ENCODE peak calls at places on chromosome 1, in six cellular contexts. One of them, this sample, is unnamed.

GRCh38 chr1:83882906-83883305 is 116.0 kb downstream of the TTLL7 start:
- DNase-seq in H9: peak
- DNase-seq in mesenchymal stem cell: peak
- DNase-seq in trophoblast cell: peak
- DNase-seq in H1: no peak
- DNase-seq in IMR-90: peak
- DNase-seq in this sample: no peak

GRCh38 chr1:174191255-174191906 is 32.1 kb downstream of the RABGAP1L start:
- DNase-seq in IMR-90: peak
- DNase-seq in H9: no peak
- DNase-seq in trophoblast cell: peak
- DNase-seq in H1: no peak
- DNase-seq in mesenchymal stem cell: no peak
- DNase-seq in this sample: no peak

GRCh38 chr1:169193191-169193850 is 86.8 kb downstream of the ATP1B1 start:
- DNase-seq in H9: no peak
- DNase-seq in IMR-90: peak
- DNase-seq in mesenchymal stem cell: no peak
- DNase-seq in H1: no peak
- DNase-seq in trophoblast cell: no peak
- DNase-seq in this sample: no peak

GRCh38 chr1:88768816-88769215 is 84.7 kb downstream of the PKN2 start:
- DNase-seq in H9: no peak
- DNase-seq in H1: no peak
- DNase-seq in IMR-90: no peak
- DNase-seq in trophoblast cell: peak
- DNase-seq in mesenchymal stem cell: no peak
- DNase-seq in this sample: no peak

GRCh38 chr1:224380003-224380402 is 23.3 kb downstream of the CNIH4 start:
- DNase-seq in IMR-90: no peak
- DNase-seq in mesenchymal stem cell: no peak
- DNase-seq in H1: no peak
- DNase-seq in trophoblast cell: no peak
- DNase-seq in H9: no peak
- DNase-seq in this sample: no peak

GRCh38 chr1:70134148-70134547 is 71.2 kb downstream of the LRRC40 start:
- DNase-seq in trophoblast cell: no peak
- DNase-seq in H1: no peak
- DNase-seq in IMR-90: no peak
- DNase-seq in mesenchymal stem cell: peak
- DNase-seq in H9: no peak
- DNase-seq in this sample: no peak

GRCh38 chr1:159140474-159140873 is 30.9 kb upstream of the CADM3 start:
- DNase-seq in H1: no peak
- DNase-seq in H9: no peak
- DNase-seq in IMR-90: no peak
- DNase-seq in mesenchymal stem cell: no peak
- DNase-seq in trophoblast cell: no peak
- DNase-seq in this sample: no peak

GRCh38 chr1:163315773-163316374 is 5.9 kb upstream of the NUF2 start:
- DNase-seq in H1: no peak
- DNase-seq in H9: no peak
- DNase-seq in mesenchymal stem cell: peak
- DNase-seq in IMR-90: peak
- DNase-seq in trophoblast cell: peak
- DNase-seq in this sample: peak

GRCh38 chr1:160428655-160429054 is 28.3 kb downstream of the VANGL2 start:
- DNase-seq in mesenchymal stem cell: peak
- DNase-seq in IMR-90: peak
- DNase-seq in H1: no peak
- DNase-seq in trophoblast cell: peak
- DNase-seq in H9: no peak
- DNase-seq in this sample: no peak

GRCh38 chr1:34858901-34859441 is 578 bp downstream of the SMIM12 start:
- DNase-seq in IMR-90: peak
- DNase-seq in H9: no peak
- DNase-seq in H1: no peak
- DNase-seq in mesenchymal stem cell: peak
- DNase-seq in trophoblast cell: peak
- DNase-seq in this sample: no peak

GRCh38 chr1:59204001-59204400 is 92.9 kb upstream of the FGGY start:
- DNase-seq in trophoblast cell: no peak
- DNase-seq in mesenchymal stem cell: peak
- DNase-seq in H1: no peak
- DNase-seq in H9: no peak
- DNase-seq in IMR-90: peak
- DNase-seq in this sample: no peak

GRCh38 chr1:3065797-3066196 is 3.2 kb upstream of the PRDM16 start:
- DNase-seq in IMR-90: no peak
- DNase-seq in trophoblast cell: no peak
- DNase-seq in H1: no peak
- DNase-seq in mesenchymal stem cell: no peak
- DNase-seq in H9: no peak
- DNase-seq in this sample: no peak

GRCh38 chr1:178645157-178645825 is 79.8 kb upstream of the RALGPS2 start:
- DNase-seq in H9: no peak
- DNase-seq in trophoblast cell: no peak
- DNase-seq in mesenchymal stem cell: no peak
- DNase-seq in IMR-90: peak
- DNase-seq in H1: no peak
- DNase-seq in this sample: peak

GRCh38 chr1:1946540-1946939 is 27.5 kb upstream of the TMEM52 start:
- DNase-seq in IMR-90: peak
- DNase-seq in trophoblast cell: no peak
- DNase-seq in H1: no peak
- DNase-seq in H9: no peak
- DNase-seq in mesenchymal stem cell: no peak
- DNase-seq in this sample: no peak

GRCh38 chr1:6580119-6580587 is 359 bp downstream of the ZBTB48 start:
- DNase-seq in mesenchymal stem cell: no peak
- DNase-seq in H9: no peak
- DNase-seq in H1: no peak
- DNase-seq in trophoblast cell: no peak
- DNase-seq in IMR-90: no peak
- DNase-seq in this sample: no peak

GRCh38 chr1:36411674-36412648 is 14.3 kb upstream of the LSM10 start:
- DNase-seq in IMR-90: peak
- DNase-seq in H9: peak
- DNase-seq in H1: no peak
- DNase-seq in trophoblast cell: peak
- DNase-seq in mesenchymal stem cell: peak
- DNase-seq in this sample: no peak

GRCh38 chr1:228375578-228376261 is 30.9 kb downstream of the TRIM11 start:
- DNase-seq in mesenchymal stem cell: no peak
- DNase-seq in H9: no peak
- DNase-seq in trophoblast cell: no peak
- DNase-seq in H1: no peak
- DNase-seq in IMR-90: no peak
- DNase-seq in this sample: no peak

GRCh38 chr1:116911166-116911553 is 1.4 kb downstream of the PTGFRN start:
- DNase-seq in mesenchymal stem cell: peak
- DNase-seq in IMR-90: no peak
- DNase-seq in H1: no peak
- DNase-seq in trophoblast cell: no peak
- DNase-seq in H9: no peak
- DNase-seq in this sample: no peak
- H2AFZ ChIP-seq in mesenchymal stem cell: no peak
- H2AFZ ChIP-seq in IMR-90: no peak
- H2AFZ ChIP-seq in H1: peak
- H2AFZ ChIP-seq in trophoblast cell: no peak
- H2AFZ ChIP-seq in H9: no peak
- H2AFZ ChIP-seq in this sample: peak

DNA sequence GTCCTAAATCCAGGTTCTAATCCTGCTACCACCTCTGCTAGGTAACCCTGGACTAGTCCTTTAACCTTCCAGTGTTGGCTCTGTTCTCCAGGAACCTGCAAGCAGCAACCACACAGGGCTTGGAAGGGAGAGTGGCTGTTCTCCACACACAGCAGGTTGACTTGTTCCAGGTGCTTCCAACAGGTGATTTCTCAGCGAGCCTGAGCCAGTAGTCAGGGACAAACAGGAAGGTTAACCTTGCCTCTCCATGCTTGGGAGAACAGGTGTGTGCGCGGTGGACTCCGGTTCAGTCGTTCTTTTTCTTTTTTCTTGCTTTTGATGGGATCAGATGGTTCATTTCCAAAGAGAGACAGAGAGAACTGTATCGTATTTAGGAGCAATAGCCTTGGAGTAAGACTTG is 808 bp upstream of the CACHD1 start:
- DNase-seq in H1: no peak
- DNase-seq in trophoblast cell: no peak
- DNase-seq in H9: peak
- DNase-seq in mesenchymal stem cell: no peak
- DNase-seq in IMR-90: no peak
- DNase-seq in this sample: no peak
- H3K27ac ChIP-seq in H1: no peak
- H3K27ac ChIP-seq in trophoblast cell: no peak
- H3K27ac ChIP-seq in H9: no peak
- H3K27ac ChIP-seq in mesenchymal stem cell: no peak
- H3K27ac ChIP-seq in IMR-90: no peak
- H3K27ac ChIP-seq in this sample: no peak

GRCh38 chr1:27234054-27234882 is at the start of gene WDTC1:
- DNase-seq in IMR-90: peak
- DNase-seq in mesenchymal stem cell: peak
- DNase-seq in trophoblast cell: peak
- DNase-seq in H1: peak
- DNase-seq in H9: peak
- DNase-seq in this sample: peak
- H3K18ac ChIP-seq in IMR-90: no peak
- H3K18ac ChIP-seq in mesenchymal stem cell: peak
- H3K18ac ChIP-seq in trophoblast cell: peak
- H3K18ac ChIP-seq in H1: no peak
- H3K18ac ChIP-seq in H9: no peak
- H3K18ac ChIP-seq in this sample: peak

GRCh38 chr1:207223162-207223561 is 98.3 kb upstream of the CD55 start:
- DNase-seq in trophoblast cell: no peak
- DNase-seq in H1: no peak
- DNase-seq in H9: no peak
- DNase-seq in IMR-90: no peak
- DNase-seq in mesenchymal stem cell: no peak
- DNase-seq in this sample: no peak
- H2AFZ ChIP-seq in trophoblast cell: no peak
- H2AFZ ChIP-seq in H1: no peak
- H2AFZ ChIP-seq in H9: no peak
- H2AFZ ChIP-seq in IMR-90: no peak
- H2AFZ ChIP-seq in mesenchymal stem cell: no peak
- H2AFZ ChIP-seq in this sample: no peak

GRCh38 chr1:9376430-9376829 is 83.7 kb downstream of the SPSB1 start:
- DNase-seq in H1: no peak
- DNase-seq in mesenchymal stem cell: no peak
- DNase-seq in trophoblast cell: no peak
- DNase-seq in IMR-90: no peak
- DNase-seq in H9: no peak
- DNase-seq in this sample: no peak

GRCh38 chr1:9375912-9376311 is 83.2 kb downstream of the SPSB1 start:
- DNase-seq in IMR-90: no peak
- DNase-seq in H1: no peak
- DNase-seq in trophoblast cell: no peak
- DNase-seq in mesenchymal stem cell: peak
- DNase-seq in H9: no peak
- DNase-seq in this sample: no peak

GRCh38 chr1:9374748-9375345 is 82.2 kb downstream of the SPSB1 start:
- DNase-seq in trophoblast cell: no peak
- DNase-seq in H1: no peak
- DNase-seq in mesenchymal stem cell: no peak
- DNase-seq in H9: no peak
- DNase-seq in IMR-90: no peak
- DNase-seq in this sample: no peak

GRCh38 chr1:9378801-9379200 is 86.1 kb downstream of the SPSB1 start:
- DNase-seq in trophoblast cell: no peak
- DNase-seq in mesenchymal stem cell: no peak
- DNase-seq in IMR-90: no peak
- DNase-seq in H9: no peak
- DNase-seq in H1: no peak
- DNase-seq in this sample: no peak

DNA sequence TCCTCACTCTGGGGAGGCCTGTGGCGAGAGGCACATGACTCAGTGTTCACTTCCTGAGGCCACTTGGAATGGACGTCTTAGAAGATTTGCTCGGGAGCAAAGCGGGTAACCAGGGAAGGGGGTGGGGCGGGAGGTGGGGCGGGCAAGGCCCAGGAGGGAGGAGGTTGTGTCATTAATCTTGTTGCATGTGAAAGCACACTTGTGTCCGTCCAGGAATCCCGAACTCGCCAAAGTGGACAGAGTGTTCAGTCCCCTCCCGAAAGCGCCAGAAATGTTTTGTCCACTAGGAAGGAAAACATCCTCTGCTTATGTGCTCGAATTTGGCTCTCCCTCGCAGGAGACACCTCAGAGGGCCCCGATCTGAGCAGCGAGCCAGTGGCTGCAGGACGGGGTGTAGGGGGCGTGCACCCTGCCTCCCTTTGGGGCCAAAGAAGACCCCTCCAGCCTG is 84.2 kb downstream of the SPSB1 start:
- DNase-seq in H1: no peak
- DNase-seq in IMR-90: peak
- DNase-seq in H9: no peak
- DNase-seq in trophoblast cell: no peak
- DNase-seq in mesenchymal stem cell: peak
- DNase-seq in this sample: no peak
- H3K27ac ChIP-seq in H1: no peak
- H3K27ac ChIP-seq in IMR-90: no peak
- H3K27ac ChIP-seq in H9: no peak
- H3K27ac ChIP-seq in trophoblast cell: peak
- H3K27ac ChIP-seq in mesenchymal stem cell: peak
- H3K27ac ChIP-seq in this sample: no peak

GRCh38 chr1:48776400-48777218 is at the start of gene BEND5:
- DNase-seq in H1: peak
- DNase-seq in mesenchymal stem cell: no peak
- DNase-seq in H9: peak
- DNase-seq in trophoblast cell: peak
- DNase-seq in IMR-90: peak
- DNase-seq in this sample: peak
- H3K18ac ChIP-seq in H1: peak
- H3K18ac ChIP-seq in mesenchymal stem cell: no peak
- H3K18ac ChIP-seq in H9: no peak
- H3K18ac ChIP-seq in trophoblast cell: peak
- H3K18ac ChIP-seq in IMR-90: no peak
- H3K18ac ChIP-seq in this sample: peak

GRCh38 chr1:205328476-205328875 is 6.9 kb upstream of the NUAK2 start:
- DNase-seq in IMR-90: no peak
- DNase-seq in trophoblast cell: no peak
- DNase-seq in H9: no peak
- DNase-seq in H1: no peak
- DNase-seq in mesenchymal stem cell: no peak
- DNase-seq in this sample: no peak
- H2AFZ ChIP-seq in IMR-90: no peak
- H2AFZ ChIP-seq in trophoblast cell: no peak
- H2AFZ ChIP-seq in H9: no peak
- H2AFZ ChIP-seq in H1: no peak
- H2AFZ ChIP-seq in mesenchymal stem cell: no peak
- H2AFZ ChIP-seq in this sample: no peak